ENCODE peak calls at places on chromosomes 4 and X, in four cellular contexts. One of them, this sample, is unnamed.

GRCh38 chrX:9739130-9739529 is 26.5 kb downstream of the GPR143 start:
- DNase-seq in K562: no peak
- DNase-seq in body of pancreas: no peak
- DNase-seq in GM12865: no peak
- DNase-seq in this sample: no peak

GRCh38 chr4:186761281-186761897 is 37.7 kb upstream of the FAT1 start:
- DNase-seq in K562: no peak
- DNase-seq in body of pancreas: no peak
- DNase-seq in GM12865: no peak
- DNase-seq in this sample: no peak

GRCh38 chrX:38831949-38832348 is 30.7 kb downstream of the MID1IP1 start:
- DNase-seq in K562: no peak
- DNase-seq in body of pancreas: no peak
- DNase-seq in GM12865: no peak
- DNase-seq in this sample: no peak

GRCh38 chr4:10102193-10102980 is 14.2 kb downstream of the WDR1 start:
- DNase-seq in K562: no peak
- DNase-seq in body of pancreas: no peak
- DNase-seq in GM12865: no peak
- DNase-seq in this sample: no peak

GRCh38 chrX:112081781-112082482 is 644 bp downstream of the TRPC5 start:
- DNase-seq in K562: no peak
- DNase-seq in body of pancreas: no peak
- DNase-seq in GM12865: no peak
- DNase-seq in this sample: no peak

GRCh38 chr4:75671802-75672421 is 1.3 kb downstream of the G3BP2 start:
- DNase-seq in K562: no peak
- DNase-seq in body of pancreas: no peak
- DNase-seq in GM12865: no peak
- DNase-seq in this sample: no peak

GRCh38 chr4:142559986-142560385 is 286.1 kb downstream of the INPP4B start:
- DNase-seq in K562: no peak
- DNase-seq in body of pancreas: no peak
- DNase-seq in GM12865: no peak
- DNase-seq in this sample: no peak

GRCh38 chr4:147727476-147728028 is 4.3 kb upstream of the ARHGAP10 start:
- DNase-seq in K562: no peak
- DNase-seq in body of pancreas: no peak
- DNase-seq in GM12865: no peak
- DNase-seq in this sample: no peak

GRCh38 chrX:10677490-10677889 is 57.1 kb upstream of the MID1 start:
- DNase-seq in K562: no peak
- DNase-seq in body of pancreas: no peak
- DNase-seq in GM12865: no peak
- DNase-seq in this sample: no peak

GRCh38 chrX:72620550-72621145 is 48.0 kb upstream of the HDAC8 start:
- DNase-seq in K562: peak
- DNase-seq in body of pancreas: peak
- DNase-seq in GM12865: no peak
- DNase-seq in this sample: peak

GRCh38 chrX:105909576-105909975 is 87.2 kb downstream of the NRK start:
- DNase-seq in K562: no peak
- DNase-seq in body of pancreas: no peak
- DNase-seq in GM12865: no peak
- DNase-seq in this sample: no peak

GRCh38 chr4:84258905-84259830 is 239.9 kb downstream of the NKX6-1 start:
- DNase-seq in K562: peak
- DNase-seq in body of pancreas: no peak
- DNase-seq in GM12865: peak
- DNase-seq in this sample: peak

GRCh38 chr4:55272576-55272975 is 73.5 kb upstream of the SRD5A3 start:
- DNase-seq in K562: no peak
- DNase-seq in body of pancreas: no peak
- DNase-seq in GM12865: no peak
- DNase-seq in this sample: no peak

GRCh38 chr4:89410687-89411086 is 103.1 kb upstream of the GPRIN3 start:
- DNase-seq in K562: no peak
- DNase-seq in body of pancreas: no peak
- DNase-seq in GM12865: no peak
- DNase-seq in this sample: no peak

GRCh38 chr4:164304861-164305260 is 449.1 kb upstream of the SMIM31 start:
- DNase-seq in K562: no peak
- DNase-seq in body of pancreas: no peak
- DNase-seq in GM12865: no peak
- DNase-seq in this sample: no peak

GRCh38 chr4:105650190-105650589 is 58.3 kb downstream of the INTS12 start:
- DNase-seq in K562: no peak
- DNase-seq in body of pancreas: no peak
- DNase-seq in GM12865: no peak
- DNase-seq in this sample: no peak

GRCh38 chr4:38069271-38069760 is 109.1 kb downstream of the PTTG2 start:
- DNase-seq in K562: peak
- DNase-seq in body of pancreas: peak
- DNase-seq in GM12865: peak
- DNase-seq in this sample: no peak

GRCh38 chrX:118569676-118570075 is 74.1 kb downstream of the DOCK11 start:
- DNase-seq in K562: no peak
- DNase-seq in body of pancreas: no peak
- DNase-seq in GM12865: no peak
- DNase-seq in this sample: no peak

GRCh38 chrX:134570509-134570846 is 87.8 kb downstream of the PLAC1 start:
- DNase-seq in K562: no peak
- DNase-seq in body of pancreas: no peak
- DNase-seq in GM12865: no peak
- DNase-seq in this sample: no peak

GRCh38 chr4:48033825-48034413 is 17.3 kb downstream of the NIPAL1 start:
- DNase-seq in K562: peak
- DNase-seq in body of pancreas: peak
- DNase-seq in GM12865: peak
- DNase-seq in this sample: no peak

GRCh38 chrX:22634751-22635150 is 362.0 kb downstream of the CBLL2 start:
- DNase-seq in K562: no peak
- DNase-seq in body of pancreas: no peak
- DNase-seq in GM12865: no peak
- DNase-seq in this sample: no peak

GRCh38 chr4:145340071-145340695 is 141.5 kb upstream of the SMAD1 start:
- DNase-seq in K562: no peak
- DNase-seq in body of pancreas: peak
- DNase-seq in GM12865: no peak
- DNase-seq in this sample: no peak

GRCh38 chrX:23637187-23637586 is 30.1 kb upstream of the PRDX4 start:
- DNase-seq in K562: no peak
- DNase-seq in body of pancreas: no peak
- DNase-seq in GM12865: no peak
- DNase-seq in this sample: no peak

GRCh38 chr4:71732706-71733105 is 51.2 kb downstream of the GC start:
- DNase-seq in K562: peak
- DNase-seq in body of pancreas: no peak
- DNase-seq in GM12865: no peak
- DNase-seq in this sample: peak

GRCh38 chrX:118346258-118347094 is 570 bp downstream of the WDR44 start:
- DNase-seq in K562: peak
- DNase-seq in body of pancreas: peak
- DNase-seq in GM12865: peak
- DNase-seq in this sample: no peak

GRCh38 chrX:44178271-44178670 is 165.2 kb downstream of the EFHC2 start:
- DNase-seq in K562: no peak
- DNase-seq in body of pancreas: no peak
- DNase-seq in GM12865: no peak
- DNase-seq in this sample: no peak

GRCh38 chrX:97021680-97022079 is 138.0 kb downstream of the RPA4 start:
- DNase-seq in K562: no peak
- DNase-seq in body of pancreas: no peak
- DNase-seq in GM12865: no peak
- DNase-seq in this sample: no peak

GRCh38 chr4:113406723-113407016 is 354.9 kb downstream of the CAMK2D start:
- DNase-seq in K562: no peak
- DNase-seq in body of pancreas: no peak
- DNase-seq in GM12865: no peak
- DNase-seq in this sample: peak

GRCh38 chrX:148588649-148589310 is 88.4 kb downstream of the AFF2 start:
- DNase-seq in K562: no peak
- DNase-seq in body of pancreas: no peak
- DNase-seq in GM12865: no peak
- DNase-seq in this sample: no peak

GRCh38 chr4:44916406-44916805 is 190.1 kb upstream of the GNPDA2 start:
- DNase-seq in K562: no peak
- DNase-seq in body of pancreas: no peak
- DNase-seq in GM12865: peak
- DNase-seq in this sample: no peak

GRCh38 chrX:138939038-138939437 is 227.5 kb upstream of the FGF13 start:
- DNase-seq in K562: no peak
- DNase-seq in body of pancreas: no peak
- DNase-seq in GM12865: no peak
- DNase-seq in this sample: no peak

GRCh38 chr4:825969-826330 is at the start of gene CPLX1:
- DNase-seq in K562: peak
- DNase-seq in body of pancreas: peak
- DNase-seq in GM12865: no peak
- DNase-seq in this sample: no peak
- H3K4me3 ChIP-seq in K562: peak
- H3K4me3 ChIP-seq in body of pancreas: peak
- H3K4me3 ChIP-seq in GM12865: no peak
- H3K4me3 ChIP-seq in this sample: peak

DNA sequence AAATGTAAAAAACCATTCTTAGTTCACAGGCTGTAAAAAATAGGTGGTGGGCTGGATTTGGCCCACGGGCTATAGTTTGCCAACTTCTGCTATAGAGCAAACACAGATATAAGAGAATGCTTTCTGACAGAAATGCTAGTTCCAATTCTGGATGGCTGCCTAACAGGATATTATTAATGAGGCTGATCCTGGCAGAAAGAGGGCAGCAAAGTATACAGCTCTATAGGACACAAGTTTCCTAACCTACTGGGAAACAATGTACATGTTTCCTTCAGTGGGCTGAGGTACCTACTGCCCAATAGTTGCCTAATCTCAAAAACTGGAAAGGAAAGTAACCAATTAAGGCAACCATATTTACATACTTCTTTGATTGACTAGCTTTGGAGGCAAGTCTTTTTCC is 58.2 kb upstream of the UCP1 start:
- DNase-seq in K562: no peak
- DNase-seq in body of pancreas: no peak
- DNase-seq in GM12865: no peak
- DNase-seq in this sample: no peak
- TF ChIP-seq CTCF in K562: peak
- TF ChIP-seq CTCF in body of pancreas: no peak
- TF ChIP-seq CTCF in GM12865: no peak
- TF ChIP-seq CTCF in this sample: peak

GRCh38 chr4:26233350-26233749 is 87.5 kb upstream of the RBPJ start:
- DNase-seq in K562: no peak
- DNase-seq in body of pancreas: no peak
- DNase-seq in GM12865: no peak
- DNase-seq in this sample: no peak
- H3K4me3 ChIP-seq in K562: no peak
- H3K4me3 ChIP-seq in body of pancreas: no peak
- H3K4me3 ChIP-seq in GM12865: no peak
- H3K4me3 ChIP-seq in this sample: no peak

GRCh38 chr4:70437212-70437611 is 34.8 kb upstream of the MUC7 start:
- DNase-seq in K562: no peak
- DNase-seq in body of pancreas: no peak
- DNase-seq in GM12865: no peak
- DNase-seq in this sample: no peak

GRCh38 chr4:70443329-70443728 is 28.7 kb upstream of the MUC7 start:
- DNase-seq in K562: no peak
- DNase-seq in body of pancreas: no peak
- DNase-seq in GM12865: no peak
- DNase-seq in this sample: no peak

GRCh38 chr4:70442474-70442873 is 29.5 kb upstream of the MUC7 start:
- DNase-seq in K562: no peak
- DNase-seq in body of pancreas: no peak
- DNase-seq in GM12865: no peak
- DNase-seq in this sample: no peak
- TF ChIP-seq CTCF in K562: no peak
- TF ChIP-seq CTCF in body of pancreas: no peak
- TF ChIP-seq CTCF in GM12865: no peak
- TF ChIP-seq CTCF in this sample: no peak

DNA sequence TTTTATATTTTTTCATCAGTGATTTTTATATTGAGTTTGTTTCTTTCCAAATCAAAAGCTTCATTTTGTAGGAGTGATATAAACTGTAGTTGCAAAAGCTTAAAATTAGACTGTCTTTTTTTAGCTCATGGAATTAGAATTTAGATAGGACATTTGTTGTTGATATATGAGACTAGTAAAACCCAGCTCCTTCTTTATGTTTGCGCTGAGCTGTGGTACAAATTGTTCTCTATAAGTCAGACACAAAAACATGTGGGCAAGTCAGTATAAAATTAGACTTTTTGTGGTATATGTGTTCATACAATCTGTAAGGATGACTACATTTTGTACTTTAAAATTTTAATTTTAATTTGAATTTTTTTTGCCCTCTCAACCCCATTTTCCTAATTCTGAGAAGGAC is 18.3 kb downstream of the FHIP1A start:
- DNase-seq in K562: no peak
- DNase-seq in body of pancreas: no peak
- DNase-seq in GM12865: no peak
- DNase-seq in this sample: no peak
- H3K4me3 ChIP-seq in K562: no peak
- H3K4me3 ChIP-seq in body of pancreas: no peak
- H3K4me3 ChIP-seq in GM12865: no peak
- H3K4me3 ChIP-seq in this sample: no peak

DNA sequence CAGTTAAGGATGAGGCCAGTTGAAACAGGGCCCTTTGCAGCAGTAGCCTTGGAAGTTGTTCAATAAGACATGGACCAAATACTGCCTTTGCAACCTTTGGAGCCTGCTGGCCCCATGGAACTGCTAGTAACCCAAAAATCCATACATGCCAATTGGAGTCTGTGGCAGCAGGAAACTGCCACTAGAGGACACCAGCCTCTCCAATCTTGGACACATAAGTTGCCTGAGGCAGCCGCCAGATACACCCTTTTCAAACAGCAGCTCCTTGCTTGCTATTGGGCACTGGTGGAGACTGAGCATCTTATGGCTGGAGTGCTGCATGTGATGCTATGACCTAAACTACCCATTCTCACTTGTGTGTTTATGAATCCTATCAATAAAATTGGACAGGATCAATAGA is 14.8 kb upstream of the LAP3 start:
- DNase-seq in K562: peak
- DNase-seq in body of pancreas: no peak
- DNase-seq in GM12865: peak
- DNase-seq in this sample: no peak
- TF ChIP-seq CTCF in K562: peak
- TF ChIP-seq CTCF in body of pancreas: no peak
- TF ChIP-seq CTCF in GM12865: peak
- TF ChIP-seq CTCF in this sample: peak

GRCh38 chrX:83319023-83319422 is 189.1 kb upstream of the POU3F4 start:
- DNase-seq in K562: no peak
- DNase-seq in body of pancreas: no peak
- DNase-seq in GM12865: no peak
- DNase-seq in this sample: no peak
- H3K4me3 ChIP-seq in K562: no peak
- H3K4me3 ChIP-seq in body of pancreas: no peak
- H3K4me3 ChIP-seq in GM12865: no peak
- H3K4me3 ChIP-seq in this sample: no peak